ENCODE peak calls at places on chromosomes 12 and 14, in five cellular contexts. One of them, this sample, is unnamed.

GRCh38 chr12:70948976-70949336 is 28.4 kb upstream of the PTPRR start:
- DNase-seq in hepatocyte: no peak
- DNase-seq in HCT116: no peak
- DNase-seq in SK-N-SH: no peak
- DNase-seq in MM.1S: no peak
- DNase-seq in this sample: no peak

GRCh38 chr14:105051182-105052109 is 13.8 kb downstream of the GPR132 start:
- DNase-seq in HCT116: no peak
- DNase-seq in SK-N-SH: peak
- DNase-seq in MM.1S: no peak
- DNase-seq in hepatocyte: no peak
- DNase-seq in this sample: no peak

GRCh38 chr12:20885552-20885951 is 75.0 kb downstream of the SLCO1B3 start:
- DNase-seq in SK-N-SH: no peak
- DNase-seq in hepatocyte: no peak
- DNase-seq in HCT116: no peak
- DNase-seq in MM.1S: no peak
- DNase-seq in this sample: no peak

GRCh38 chr14:74706101-74706500 is 6.8 kb downstream of the AREL1 start:
- DNase-seq in SK-N-SH: no peak
- DNase-seq in HCT116: no peak
- DNase-seq in hepatocyte: no peak
- DNase-seq in MM.1S: no peak
- DNase-seq in this sample: no peak

GRCh38 chr12:74412607-74413230 is 124.9 kb upstream of the ATXN7L3B start:
- DNase-seq in MM.1S: peak
- DNase-seq in hepatocyte: peak
- DNase-seq in HCT116: peak
- DNase-seq in SK-N-SH: no peak
- DNase-seq in this sample: peak

GRCh38 chr12:11663128-11663527 is 13.7 kb downstream of the ETV6 start:
- DNase-seq in hepatocyte: no peak
- DNase-seq in MM.1S: no peak
- DNase-seq in SK-N-SH: no peak
- DNase-seq in HCT116: no peak
- DNase-seq in this sample: no peak

GRCh38 chr14:23407516-23408306 is at the start of gene MYH6:
- DNase-seq in hepatocyte: no peak
- DNase-seq in HCT116: no peak
- DNase-seq in SK-N-SH: no peak
- DNase-seq in MM.1S: no peak
- DNase-seq in this sample: no peak

GRCh38 chr14:44449694-44450093 is 57.4 kb downstream of the FSCB start:
- DNase-seq in hepatocyte: peak
- DNase-seq in HCT116: no peak
- DNase-seq in SK-N-SH: no peak
- DNase-seq in MM.1S: no peak
- DNase-seq in this sample: no peak

GRCh38 chr12:72465940-72466630 is 193.9 kb downstream of the TRHDE start:
- DNase-seq in hepatocyte: no peak
- DNase-seq in SK-N-SH: no peak
- DNase-seq in HCT116: no peak
- DNase-seq in MM.1S: no peak
- DNase-seq in this sample: no peak

GRCh38 chr14:54564071-54564798 is 2.7 kb upstream of the SAMD4A start:
- DNase-seq in SK-N-SH: peak
- DNase-seq in MM.1S: peak
- DNase-seq in HCT116: no peak
- DNase-seq in hepatocyte: peak
- DNase-seq in this sample: peak

GRCh38 chr14:22598896-22599244 is 770 bp downstream of the ABHD4 start:
- DNase-seq in hepatocyte: peak
- DNase-seq in SK-N-SH: no peak
- DNase-seq in MM.1S: peak
- DNase-seq in HCT116: peak
- DNase-seq in this sample: peak

GRCh38 chr14:105313381-105314286 is 914 bp upstream of the PACS2 start:
- DNase-seq in HCT116: no peak
- DNase-seq in MM.1S: peak
- DNase-seq in SK-N-SH: peak
- DNase-seq in hepatocyte: peak
- DNase-seq in this sample: peak

GRCh38 chr12:131509706-131510105 is 201.2 kb upstream of the SFSWAP start:
- DNase-seq in MM.1S: no peak
- DNase-seq in hepatocyte: no peak
- DNase-seq in HCT116: no peak
- DNase-seq in SK-N-SH: no peak
- DNase-seq in this sample: no peak

GRCh38 chr14:45891417-45892080 is 638.5 kb upstream of the MIS18BP1 start:
- DNase-seq in MM.1S: no peak
- DNase-seq in hepatocyte: peak
- DNase-seq in SK-N-SH: no peak
- DNase-seq in HCT116: no peak
- DNase-seq in this sample: no peak

GRCh38 chr12:21538259-21538658 is 12.2 kb downstream of the SPX start:
- DNase-seq in SK-N-SH: no peak
- DNase-seq in hepatocyte: no peak
- DNase-seq in HCT116: no peak
- DNase-seq in MM.1S: no peak
- DNase-seq in this sample: no peak

GRCh38 chr14:100062602-100063001 is 2.6 kb upstream of the EVL start:
- DNase-seq in HCT116: no peak
- DNase-seq in MM.1S: no peak
- DNase-seq in hepatocyte: no peak
- DNase-seq in SK-N-SH: no peak
- DNase-seq in this sample: no peak

GRCh38 chr12:109760930-109761630 is 47.5 kb downstream of the FAM222A start:
- DNase-seq in MM.1S: no peak
- DNase-seq in hepatocyte: no peak
- DNase-seq in HCT116: no peak
- DNase-seq in SK-N-SH: peak
- DNase-seq in this sample: no peak

GRCh38 chr12:47825239-47825639 is 5.5 kb upstream of the HDAC7 start:
- DNase-seq in hepatocyte: no peak
- DNase-seq in SK-N-SH: no peak
- DNase-seq in MM.1S: no peak
- DNase-seq in HCT116: no peak
- DNase-seq in this sample: no peak

GRCh38 chr12:28209782-28210181 is 19.5 kb downstream of the CCDC91 start:
- DNase-seq in SK-N-SH: no peak
- DNase-seq in MM.1S: no peak
- DNase-seq in HCT116: no peak
- DNase-seq in hepatocyte: no peak
- DNase-seq in this sample: peak

GRCh38 chr14:101235042-101235871 is 326.0 kb upstream of the DIO3 start:
- DNase-seq in hepatocyte: peak
- DNase-seq in MM.1S: no peak
- DNase-seq in SK-N-SH: peak
- DNase-seq in HCT116: peak
- DNase-seq in this sample: peak

GRCh38 chr14:22994762-22995275 is 12.5 kb upstream of the AJUBA start:
- DNase-seq in MM.1S: no peak
- DNase-seq in SK-N-SH: peak
- DNase-seq in hepatocyte: peak
- DNase-seq in HCT116: no peak
- DNase-seq in this sample: peak

GRCh38 chr12:16281157-16281556 is 3.7 kb upstream of the SLC15A5 start:
- DNase-seq in HCT116: no peak
- DNase-seq in hepatocyte: peak
- DNase-seq in SK-N-SH: no peak
- DNase-seq in MM.1S: no peak
- DNase-seq in this sample: no peak

GRCh38 chr12:121096199-121096798 is 36.4 kb upstream of the P2RX7 start:
- DNase-seq in MM.1S: no peak
- DNase-seq in HCT116: no peak
- DNase-seq in SK-N-SH: no peak
- DNase-seq in hepatocyte: no peak
- DNase-seq in this sample: no peak

GRCh38 chr12:121093487-121093891 is 39.2 kb upstream of the P2RX7 start:
- DNase-seq in hepatocyte: no peak
- DNase-seq in MM.1S: no peak
- DNase-seq in HCT116: no peak
- DNase-seq in SK-N-SH: no peak
- DNase-seq in this sample: no peak

GRCh38 chr12:121092034-121092433 is 40.6 kb upstream of the P2RX7 start:
- DNase-seq in MM.1S: no peak
- DNase-seq in HCT116: no peak
- DNase-seq in SK-N-SH: no peak
- DNase-seq in hepatocyte: no peak
- DNase-seq in this sample: no peak

GRCh38 chr12:121099779-121100178 is 32.9 kb upstream of the P2RX7 start:
- DNase-seq in MM.1S: no peak
- DNase-seq in hepatocyte: no peak
- DNase-seq in HCT116: no peak
- DNase-seq in SK-N-SH: no peak
- DNase-seq in this sample: no peak

DNA sequence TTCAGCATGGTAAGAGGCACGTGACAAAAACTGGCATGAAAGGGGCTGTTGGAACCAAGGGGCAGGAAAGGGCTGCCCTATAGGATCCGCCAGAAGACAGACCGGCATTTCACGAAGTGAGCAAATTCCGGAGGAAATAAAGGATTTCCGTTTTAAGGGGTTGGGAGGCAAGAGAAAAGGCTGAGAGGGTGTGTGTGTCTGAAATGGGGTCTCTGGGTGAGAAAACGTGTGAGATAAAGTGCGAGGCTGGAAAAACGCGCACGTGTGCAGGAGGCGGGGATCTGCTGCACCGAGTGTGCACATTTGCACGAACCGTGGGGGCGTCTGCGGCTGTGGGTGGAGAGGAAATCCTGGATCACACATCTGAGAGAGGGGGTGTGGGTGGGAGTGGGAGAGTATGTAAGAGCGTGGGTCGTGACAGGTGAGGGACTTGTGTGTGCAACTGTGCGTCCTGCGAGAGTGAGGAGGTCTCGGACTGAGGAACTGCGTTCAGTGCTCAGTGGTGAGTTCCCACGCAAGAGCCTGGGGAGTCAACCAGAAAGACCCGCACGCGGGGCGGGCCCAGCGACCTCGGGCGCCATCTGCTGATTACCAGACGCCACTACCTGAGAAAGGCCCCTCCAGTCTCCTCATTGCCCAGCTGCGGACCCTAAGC is 37.0 kb upstream of the P2RX7 start:
- DNase-seq in MM.1S: peak
- DNase-seq in SK-N-SH: peak
- DNase-seq in HCT116: peak
- DNase-seq in hepatocyte: peak
- DNase-seq in this sample: peak
- H2AFZ ChIP-seq in MM.1S: peak
- H2AFZ ChIP-seq in SK-N-SH: peak
- H2AFZ ChIP-seq in HCT116: peak
- H2AFZ ChIP-seq in hepatocyte: peak
- H2AFZ ChIP-seq in this sample: no peak

GRCh38 chr14:92461891-92462290 is 51.7 kb upstream of the RIN3 start:
- DNase-seq in HCT116: no peak
- DNase-seq in SK-N-SH: no peak
- DNase-seq in hepatocyte: no peak
- DNase-seq in MM.1S: no peak
- DNase-seq in this sample: no peak
- H3K4me2 ChIP-seq in HCT116: no peak
- H3K4me2 ChIP-seq in SK-N-SH: no peak
- H3K4me2 ChIP-seq in hepatocyte: no peak
- H3K4me2 ChIP-seq in MM.1S: no peak
- H3K4me2 ChIP-seq in this sample: no peak

GRCh38 chr14:81394739-81395138 is 5.4 kb downstream of the STON2 start:
- DNase-seq in hepatocyte: no peak
- DNase-seq in SK-N-SH: no peak
- DNase-seq in MM.1S: no peak
- DNase-seq in HCT116: no peak
- DNase-seq in this sample: no peak

GRCh38 chr14:81392052-81392451 is 8.1 kb downstream of the STON2 start:
- DNase-seq in MM.1S: no peak
- DNase-seq in SK-N-SH: no peak
- DNase-seq in HCT116: no peak
- DNase-seq in hepatocyte: no peak
- DNase-seq in this sample: no peak

GRCh38 chr14:81392976-81393643 is 7.0 kb downstream of the STON2 start:
- DNase-seq in HCT116: no peak
- DNase-seq in MM.1S: no peak
- DNase-seq in SK-N-SH: no peak
- DNase-seq in hepatocyte: no peak
- DNase-seq in this sample: no peak

GRCh38 chr14:81398196-81398891 is 1.8 kb downstream of the STON2 start:
- DNase-seq in MM.1S: no peak
- DNase-seq in SK-N-SH: no peak
- DNase-seq in HCT116: no peak
- DNase-seq in hepatocyte: no peak
- DNase-seq in this sample: no peak

DNA sequence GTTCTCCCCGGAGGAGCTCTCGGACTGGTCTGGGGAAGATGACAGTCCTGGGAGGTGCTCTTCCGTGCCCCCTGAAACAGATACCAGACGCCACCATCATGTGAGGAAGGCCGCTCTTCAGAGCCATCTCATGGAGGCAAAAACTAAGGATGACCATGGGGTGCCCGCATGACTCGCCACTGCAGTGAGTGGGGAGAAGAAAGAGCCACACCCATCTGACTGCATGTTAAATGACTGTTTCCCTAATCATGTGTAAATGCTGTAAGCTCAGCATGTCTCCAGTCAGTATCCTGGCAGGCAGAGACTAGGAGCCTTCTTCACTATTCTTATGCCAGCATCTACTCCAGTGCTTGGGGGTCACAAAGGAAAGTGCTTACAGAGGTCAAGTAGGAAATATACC is 4.0 kb downstream of the STON2 start:
- DNase-seq in HCT116: no peak
- DNase-seq in SK-N-SH: no peak
- DNase-seq in hepatocyte: no peak
- DNase-seq in MM.1S: no peak
- DNase-seq in this sample: no peak
- TF ChIP-seq EZH2phosphoT487 in HCT116: no peak
- TF ChIP-seq EZH2phosphoT487 in SK-N-SH: no peak
- TF ChIP-seq EZH2phosphoT487 in hepatocyte: no peak
- TF ChIP-seq EZH2phosphoT487 in MM.1S: no peak
- TF ChIP-seq EZH2phosphoT487 in this sample: no peak

GRCh38 chr12:119804011-119804641 is 73.0 kb downstream of the CIT start:
- DNase-seq in HCT116: peak
- DNase-seq in hepatocyte: peak
- DNase-seq in MM.1S: no peak
- DNase-seq in SK-N-SH: peak
- DNase-seq in this sample: no peak
- H2AFZ ChIP-seq in HCT116: no peak
- H2AFZ ChIP-seq in hepatocyte: peak
- H2AFZ ChIP-seq in MM.1S: no peak
- H2AFZ ChIP-seq in SK-N-SH: peak
- H2AFZ ChIP-seq in this sample: no peak

DNA sequence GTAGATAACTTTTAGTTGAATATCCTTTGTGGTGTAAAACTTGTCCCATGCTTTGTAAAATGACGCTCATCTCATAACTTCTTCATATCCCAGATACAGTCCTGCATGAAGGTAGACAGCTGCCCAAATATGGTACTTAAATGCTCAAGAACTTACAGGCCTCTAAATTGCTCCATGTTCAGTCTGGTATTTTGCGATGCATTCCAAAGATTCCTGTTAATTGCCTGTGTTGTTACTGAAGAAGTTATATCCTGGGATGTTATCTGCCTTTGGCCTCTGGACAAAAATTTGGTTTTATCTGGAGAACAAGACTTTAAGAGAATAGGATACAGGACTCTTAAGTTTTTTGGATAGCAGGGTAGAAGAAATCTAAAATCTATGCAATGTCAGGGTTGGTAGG is 473.0 kb downstream of the PCNX1 start:
- DNase-seq in HCT116: no peak
- DNase-seq in hepatocyte: no peak
- DNase-seq in MM.1S: no peak
- DNase-seq in SK-N-SH: no peak
- DNase-seq in this sample: no peak
- H3K4me2 ChIP-seq in HCT116: peak
- H3K4me2 ChIP-seq in hepatocyte: no peak
- H3K4me2 ChIP-seq in MM.1S: no peak
- H3K4me2 ChIP-seq in SK-N-SH: no peak
- H3K4me2 ChIP-seq in this sample: no peak